ENCODE peak calls at places on chromosomes 6 and 20, in six cellular contexts. One of them, this sample, is unnamed. For H3K4me1, the result is how much of the 10 kb centered on the place peaks cover.

GRCh38 chr6:148926478-148926877 is 179.6 kb downstream of the UST start:
- DNase-seq in thyroid gland: no peak
- DNase-seq in heart right ventricle: no peak
- DNase-seq in neural progenitor cell: no peak
- DNase-seq in ovary: no peak
- DNase-seq in ascending aorta: no peak
- DNase-seq in this sample: no peak

GRCh38 chr6:98526465-98526864 is 307.9 kb upstream of the POU3F2 start:
- DNase-seq in thyroid gland: no peak
- DNase-seq in heart right ventricle: no peak
- DNase-seq in neural progenitor cell: peak
- DNase-seq in ovary: no peak
- DNase-seq in ascending aorta: no peak
- DNase-seq in this sample: no peak

GRCh38 chr6:77037439-77037838 is 425.9 kb downstream of the HTR1B start:
- DNase-seq in thyroid gland: no peak
- DNase-seq in heart right ventricle: no peak
- DNase-seq in neural progenitor cell: no peak
- DNase-seq in ovary: no peak
- DNase-seq in ascending aorta: no peak
- DNase-seq in this sample: no peak

GRCh38 chr20:50580016-50580747 is 70.0 kb downstream of the PTPN1 start:
- DNase-seq in thyroid gland: peak
- DNase-seq in heart right ventricle: peak
- DNase-seq in neural progenitor cell: peak
- DNase-seq in ovary: peak
- DNase-seq in ascending aorta: peak
- DNase-seq in this sample: no peak

GRCh38 chr6:88683734-88684133 is 279.7 kb downstream of the RNGTT start:
- DNase-seq in thyroid gland: no peak
- DNase-seq in heart right ventricle: no peak
- DNase-seq in neural progenitor cell: no peak
- DNase-seq in ovary: no peak
- DNase-seq in ascending aorta: no peak
- DNase-seq in this sample: no peak

GRCh38 chr6:41693866-41694265 is 41.5 kb downstream of the TFEB start:
- DNase-seq in thyroid gland: no peak
- DNase-seq in heart right ventricle: no peak
- DNase-seq in neural progenitor cell: no peak
- DNase-seq in ovary: no peak
- DNase-seq in ascending aorta: no peak
- DNase-seq in this sample: no peak

GRCh38 chr20:951384-952169 is 35.4 kb upstream of the ANGPT4 start:
- DNase-seq in thyroid gland: no peak
- DNase-seq in heart right ventricle: no peak
- DNase-seq in neural progenitor cell: no peak
- DNase-seq in ovary: no peak
- DNase-seq in ascending aorta: no peak
- DNase-seq in this sample: no peak

GRCh38 chr6:150025201-150025917 is at the start of gene RAET1L:
- DNase-seq in thyroid gland: peak
- DNase-seq in heart right ventricle: peak
- DNase-seq in neural progenitor cell: no peak
- DNase-seq in ovary: no peak
- DNase-seq in ascending aorta: peak
- DNase-seq in this sample: peak

GRCh38 chr6:56693246-56693607 is 50.5 kb upstream of the DST start:
- DNase-seq in thyroid gland: peak
- DNase-seq in heart right ventricle: peak
- DNase-seq in neural progenitor cell: no peak
- DNase-seq in ovary: peak
- DNase-seq in ascending aorta: peak
- DNase-seq in this sample: no peak

GRCh38 chr6:54107470-54107869 is 3.8 kb upstream of the MLIP start:
- DNase-seq in thyroid gland: no peak
- DNase-seq in heart right ventricle: no peak
- DNase-seq in neural progenitor cell: no peak
- DNase-seq in ovary: no peak
- DNase-seq in ascending aorta: no peak
- DNase-seq in this sample: no peak

GRCh38 chr20:53940883-53941546 is 129.4 kb downstream of the BCAS1 start:
- DNase-seq in thyroid gland: peak
- DNase-seq in heart right ventricle: peak
- DNase-seq in neural progenitor cell: peak
- DNase-seq in ovary: peak
- DNase-seq in ascending aorta: no peak
- DNase-seq in this sample: no peak

GRCh38 chr6:149642829-149643580 is 5.5 kb downstream of the KATNA1 start:
- DNase-seq in thyroid gland: no peak
- DNase-seq in heart right ventricle: no peak
- DNase-seq in neural progenitor cell: no peak
- DNase-seq in ovary: no peak
- DNase-seq in ascending aorta: no peak
- DNase-seq in this sample: peak

GRCh38 chr6:106972500-106972899 is 2.0 kb downstream of the CD24 start:
- DNase-seq in thyroid gland: peak
- DNase-seq in heart right ventricle: no peak
- DNase-seq in neural progenitor cell: peak
- DNase-seq in ovary: no peak
- DNase-seq in ascending aorta: no peak
- DNase-seq in this sample: no peak

GRCh38 chr6:111631018-111631417 is 25.3 kb upstream of the TRAF3IP2 start:
- DNase-seq in thyroid gland: no peak
- DNase-seq in heart right ventricle: no peak
- DNase-seq in neural progenitor cell: no peak
- DNase-seq in ovary: no peak
- DNase-seq in ascending aorta: no peak
- DNase-seq in this sample: no peak

GRCh38 chr20:46000571-46001145 is 8.1 kb upstream of the MMP9 start:
- DNase-seq in thyroid gland: no peak
- DNase-seq in heart right ventricle: no peak
- DNase-seq in neural progenitor cell: no peak
- DNase-seq in ovary: no peak
- DNase-seq in ascending aorta: no peak
- DNase-seq in this sample: no peak

GRCh38 chr20:2333821-2334220 is 38.0 kb downstream of the TGM3 start:
- DNase-seq in thyroid gland: no peak
- DNase-seq in heart right ventricle: no peak
- DNase-seq in neural progenitor cell: no peak
- DNase-seq in ovary: no peak
- DNase-seq in ascending aorta: no peak
- DNase-seq in this sample: no peak

GRCh38 chr20:24868959-24869358 is 80.1 kb upstream of the CST7 start:
- DNase-seq in thyroid gland: no peak
- DNase-seq in heart right ventricle: no peak
- DNase-seq in neural progenitor cell: no peak
- DNase-seq in ovary: no peak
- DNase-seq in ascending aorta: no peak
- DNase-seq in this sample: no peak

GRCh38 chr6:4788953-4789584 is 12.9 kb downstream of the CDYL start:
- DNase-seq in thyroid gland: no peak
- DNase-seq in heart right ventricle: no peak
- DNase-seq in neural progenitor cell: peak
- DNase-seq in ovary: no peak
- DNase-seq in ascending aorta: no peak
- DNase-seq in this sample: no peak

GRCh38 chr20:58112017-58112781 is 116.3 kb downstream of the ANKRD60 start:
- DNase-seq in thyroid gland: no peak
- DNase-seq in heart right ventricle: no peak
- DNase-seq in neural progenitor cell: no peak
- DNase-seq in ovary: no peak
- DNase-seq in ascending aorta: no peak
- DNase-seq in this sample: peak

GRCh38 chr20:53773792-53774371 is 180.2 kb upstream of the ZNF217 start:
- DNase-seq in thyroid gland: no peak
- DNase-seq in heart right ventricle: no peak
- DNase-seq in neural progenitor cell: no peak
- DNase-seq in ovary: no peak
- DNase-seq in ascending aorta: no peak
- DNase-seq in this sample: peak

DNA sequence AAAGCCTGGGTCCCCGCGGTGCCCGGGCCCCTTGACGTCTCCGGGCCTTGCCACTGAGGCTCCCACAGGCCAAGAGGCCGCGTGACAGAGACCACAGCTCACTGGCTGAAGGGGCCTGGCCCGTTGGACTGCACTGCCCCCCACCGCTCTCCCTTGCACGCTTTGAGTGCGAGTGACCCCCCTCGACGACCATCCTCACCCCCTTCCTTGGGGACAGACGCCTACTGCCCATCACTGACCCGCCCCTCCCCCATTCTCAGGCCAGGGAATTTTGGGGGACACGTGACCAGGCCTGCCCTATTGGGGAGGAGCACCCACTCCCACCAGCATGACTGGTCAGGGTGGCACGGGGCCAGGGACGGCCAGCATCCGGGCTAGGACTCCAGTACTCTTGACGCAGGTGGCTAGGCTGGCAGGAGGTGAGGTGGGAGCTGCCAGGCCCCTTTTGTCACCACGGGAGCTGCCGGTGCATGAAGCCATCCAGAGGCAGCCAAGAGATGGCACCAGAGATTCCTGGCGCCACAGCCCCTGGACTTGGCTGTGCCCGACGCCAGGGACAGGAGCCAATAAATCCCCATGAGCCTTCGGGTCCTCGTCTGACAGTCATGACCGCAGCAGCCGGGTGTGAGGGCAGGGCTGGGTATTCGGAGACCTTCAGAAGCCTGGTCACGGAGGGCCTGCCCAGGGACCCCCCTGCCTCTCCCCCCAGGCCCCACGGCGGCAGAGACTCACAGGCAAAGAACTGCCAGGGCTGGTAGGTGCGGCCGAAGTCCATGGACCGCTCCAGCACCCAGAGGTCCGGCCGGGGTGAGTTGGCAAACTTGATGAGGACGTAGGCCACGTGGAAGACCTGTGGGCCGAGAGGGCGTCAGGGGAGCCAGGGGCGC is 14.5 kb downstream of the LAMA5 start:
- DNase-seq in thyroid gland: peak
- DNase-seq in heart right ventricle: peak
- DNase-seq in neural progenitor cell: no peak
- DNase-seq in ovary: peak
- DNase-seq in ascending aorta: peak
- DNase-seq in this sample: no peak
- H3K4me1 ChIP-seq in thyroid gland: half or more
- H3K4me1 ChIP-seq in heart right ventricle: half or more
- H3K4me1 ChIP-seq in neural progenitor cell: under half
- H3K4me1 ChIP-seq in ovary: under half
- H3K4me1 ChIP-seq in ascending aorta: under half
- H3K4me1 ChIP-seq in this sample: under half

GRCh38 chr6:161434331-161434730 is 160.5 kb upstream of the AGPAT4 start:
- DNase-seq in thyroid gland: no peak
- DNase-seq in heart right ventricle: no peak
- DNase-seq in neural progenitor cell: no peak
- DNase-seq in ovary: no peak
- DNase-seq in ascending aorta: no peak
- DNase-seq in this sample: no peak

GRCh38 chr6:161435426-161436065 is 161.7 kb upstream of the AGPAT4 start:
- DNase-seq in thyroid gland: no peak
- DNase-seq in heart right ventricle: no peak
- DNase-seq in neural progenitor cell: no peak
- DNase-seq in ovary: no peak
- DNase-seq in ascending aorta: no peak
- DNase-seq in this sample: no peak

GRCh38 chr6:161432546-161432945 is 158.7 kb upstream of the AGPAT4 start:
- DNase-seq in thyroid gland: no peak
- DNase-seq in heart right ventricle: no peak
- DNase-seq in neural progenitor cell: no peak
- DNase-seq in ovary: no peak
- DNase-seq in ascending aorta: no peak
- DNase-seq in this sample: no peak

GRCh38 chr6:161436106-161436876 is 162.4 kb upstream of the AGPAT4 start:
- DNase-seq in thyroid gland: no peak
- DNase-seq in heart right ventricle: no peak
- DNase-seq in neural progenitor cell: no peak
- DNase-seq in ovary: no peak
- DNase-seq in ascending aorta: no peak
- DNase-seq in this sample: no peak

GRCh38 chr6:161434921-161435411 is 161.1 kb upstream of the AGPAT4 start:
- DNase-seq in thyroid gland: no peak
- DNase-seq in heart right ventricle: peak
- DNase-seq in neural progenitor cell: peak
- DNase-seq in ovary: no peak
- DNase-seq in ascending aorta: no peak
- DNase-seq in this sample: peak
- H3K27ac ChIP-seq in thyroid gland: no peak
- H3K27ac ChIP-seq in heart right ventricle: peak
- H3K27ac ChIP-seq in neural progenitor cell: peak
- H3K27ac ChIP-seq in ovary: no peak
- H3K27ac ChIP-seq in ascending aorta: peak
- H3K27ac ChIP-seq in this sample: no peak

DNA sequence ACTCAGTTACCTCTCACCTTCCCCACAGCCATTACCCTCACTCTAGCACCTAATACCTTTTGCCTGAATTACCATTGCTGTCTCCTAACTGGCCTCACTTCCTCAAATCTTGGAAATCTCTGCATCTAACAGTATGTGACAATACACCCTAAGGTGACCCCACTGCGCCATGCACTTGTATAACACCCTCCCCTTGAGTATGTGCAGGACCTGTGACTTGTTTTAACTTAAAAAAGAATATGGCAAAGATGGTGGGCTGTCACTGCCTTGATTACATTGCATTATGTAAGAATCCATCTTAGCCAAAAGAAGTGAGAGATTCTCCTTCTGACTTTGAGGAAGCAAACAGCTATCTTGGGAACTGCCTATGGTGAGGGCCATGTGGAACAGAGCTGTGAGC is 29.9 kb upstream of the PKHD1 start:
- DNase-seq in thyroid gland: no peak
- DNase-seq in heart right ventricle: no peak
- DNase-seq in neural progenitor cell: no peak
- DNase-seq in ovary: no peak
- DNase-seq in ascending aorta: no peak
- DNase-seq in this sample: no peak
- TF ChIP-seq CTCF in thyroid gland: no peak
- TF ChIP-seq CTCF in heart right ventricle: no peak
- TF ChIP-seq CTCF in neural progenitor cell: no peak
- TF ChIP-seq CTCF in ovary: no peak
- TF ChIP-seq CTCF in ascending aorta: no peak
- TF ChIP-seq CTCF in this sample: no peak

DNA sequence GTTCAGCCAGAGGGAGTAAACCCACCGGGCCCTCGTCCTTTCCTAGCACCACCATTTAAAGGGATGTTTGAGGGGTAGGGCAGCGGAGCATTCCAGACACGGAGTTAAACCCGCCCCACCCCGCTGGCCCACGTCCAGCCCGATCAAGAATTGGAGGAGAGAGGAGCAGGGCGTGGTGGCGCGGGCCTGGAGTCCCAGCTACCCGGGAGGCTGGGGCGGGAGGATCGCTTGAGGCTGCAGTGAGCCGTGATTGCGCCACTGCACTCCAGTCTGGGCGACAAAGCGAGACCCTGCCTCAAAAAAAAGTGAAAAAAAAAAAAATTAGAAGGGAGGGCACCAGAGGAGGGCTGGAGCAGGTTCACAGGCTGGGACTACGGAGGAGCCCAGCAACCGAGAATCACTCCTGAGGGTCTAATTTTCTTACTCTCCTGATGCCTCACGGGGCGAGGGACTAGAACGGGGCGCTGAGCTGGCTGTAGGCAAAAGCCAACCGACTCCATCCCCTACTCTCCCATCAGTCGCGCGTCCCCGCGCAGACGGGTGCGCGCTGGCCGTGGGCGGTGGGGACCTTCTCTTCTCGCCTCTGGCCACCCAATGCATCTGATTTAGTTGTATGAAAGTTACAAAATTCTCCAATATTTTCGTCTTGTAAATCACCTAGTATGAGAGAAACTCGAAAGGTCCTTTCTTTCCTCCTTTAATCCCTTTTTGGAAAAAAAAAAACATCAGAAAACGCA is 6.1 kb upstream of the HSPA1B start:
- DNase-seq in thyroid gland: peak
- DNase-seq in heart right ventricle: peak
- DNase-seq in neural progenitor cell: peak
- DNase-seq in ovary: peak
- DNase-seq in ascending aorta: peak
- DNase-seq in this sample: no peak
- H3K4me1 ChIP-seq in thyroid gland: half or more
- H3K4me1 ChIP-seq in heart right ventricle: half or more
- H3K4me1 ChIP-seq in neural progenitor cell: under half
- H3K4me1 ChIP-seq in ovary: under half
- H3K4me1 ChIP-seq in ascending aorta: under half
- H3K4me1 ChIP-seq in this sample: under half